ENCODE peak calls at places on chromosomes 13 and 19, in five cellular contexts. G, O, K, R and Q are unnamed samples. For H3K4me1, the result is how much of the 10 kb centered on the place peaks cover.

GRCh38 chr13:45781553-45782326 is 69.8 kb downstream of the SIAH3 start:
- ATAC-seq in O (no peak), K (no peak), R (no peak), G (no peak), Q (no peak)

GRCh38 chr13:59531571-59532091 is 632.1 kb downstream of the DIAPH3 start:
- ATAC-seq in K (peak), G (no peak), R (peak), O (no peak), Q (peak)

GRCh38 chr13:106493569-106493968 is 41.9 kb downstream of the EFNB2 start:
- ATAC-seq in K (no peak), R (no peak), O (no peak), G (no peak), Q (peak)

GRCh38 chr19:29289020-29289419 is 76.1 kb upstream of the UQCRFS1 start:
- ATAC-seq in G (no peak), R (no peak), O (no peak), K (no peak), Q (no peak)

GRCh38 chr19:50465986-50466771 is 10.1 kb upstream of the EMC10 start:
- ATAC-seq in O (peak), K (peak), G (no peak), R (peak), Q (no peak)

GRCh38 chr19:19447536-19448237 is 42.2 kb downstream of the GATAD2A start:
- ATAC-seq in G (no peak), K (no peak), O (no peak), R (no peak), Q (no peak)

GRCh38 chr13:46359731-46360130 is 27.3 kb downstream of the RUBCNL start:
- ATAC-seq in O (no peak), K (no peak), R (no peak), G (no peak), Q (no peak)

GRCh38 chr13:46295531-46296464 is 84.1 kb downstream of the LRRC63 start:
- ATAC-seq in G (no peak), O (no peak), K (no peak), R (peak), Q (peak)

GRCh38 chr13:59409211-59409610 is 754.5 kb downstream of the DIAPH3 start:
- ATAC-seq in R (no peak), K (no peak), O (no peak), G (no peak), Q (peak)

GRCh38 chr13:43720780-43721397 is 65.9 kb downstream of the ENOX1 start:
- ATAC-seq in G (no peak), K (no peak), R (no peak), O (no peak), Q (no peak)

GRCh38 chr13:41137951-41138350 is 5.3 kb upstream of the KBTBD6 start:
- ATAC-seq in G (no peak), R (no peak), K (no peak), O (peak), Q (no peak)

GRCh38 chr13:48904668-48905290 is 70.9 kb upstream of the FNDC3A start:
- ATAC-seq in G (no peak), K (no peak), R (peak), O (no peak), Q (no peak)

GRCh38 chr13:80989241-80989640 is 648.3 kb upstream of the SPRY2 start:
- ATAC-seq in R (no peak), O (no peak), K (no peak), G (no peak), Q (no peak)

GRCh38 chr19:42467437-42467760 is 24.7 kb upstream of the CXCL17 start:
- ATAC-seq in K (no peak), O (no peak), R (no peak), G (no peak), Q (no peak)

GRCh38 chr13:101433895-101434294 is 17.6 kb upstream of the NALCN start:
- ATAC-seq in O (no peak), G (no peak), K (no peak), R (no peak), Q (no peak)

GRCh38 chr19:33226550-33227241 is 1.0 kb upstream of the SLC7A10 start:
- ATAC-seq in G (peak), R (no peak), O (peak), K (peak), Q (no peak)

GRCh38 chr19:42246143-42246868 is 3.9 kb upstream of the GSK3A start:
- ATAC-seq in R (no peak), K (no peak), G (no peak), O (no peak), Q (no peak)

GRCh38 chr19:48635263-48635965 is 1.8 kb downstream of the DBP start:
- ATAC-seq in R (peak), K (peak), G (peak), O (peak), Q (peak)

GRCh38 chr19:54208784-54209057 is 8.1 kb downstream of the RPS9 start:
- ATAC-seq in R (peak), K (no peak), G (peak), O (peak), Q (no peak)

GRCh38 chr13:79562557-79562956 is 81.6 kb downstream of the NDFIP2 start:
- ATAC-seq in G (no peak), O (no peak), R (no peak), K (no peak), Q (no peak)

GRCh38 chr13:95509521-95510315 is 42.8 kb upstream of the CLDN10 start:
- ATAC-seq in G (peak), O (no peak), R (no peak), K (no peak), Q (no peak)

GRCh38 chr13:50161052-50161451 is 145.8 kb downstream of the KCNRG start:
- ATAC-seq in K (no peak), G (no peak), R (peak), O (no peak), Q (no peak)

GRCh38 chr13:95191821-95192220 is 109.4 kb downstream of the ABCC4 start:
- ATAC-seq in O (peak), R (peak), K (peak), G (peak), Q (peak)

GRCh38 chr19:17393914-17394313 is at the start of gene CCDC194:
- ATAC-seq in O (no peak), G (no peak), R (no peak), K (no peak), Q (no peak)

GRCh38 chr13:80126382-80127068 is 214.4 kb downstream of the SPRY2 start:
- ATAC-seq in O (no peak), G (no peak), K (no peak), R (no peak), Q (no peak)

GRCh38 chr13:100130930-100131511 is 42.1 kb downstream of the PCCA start:
- ATAC-seq in G (no peak), K (no peak), R (no peak), O (no peak), Q (no peak)

GRCh38 chr13:27006519-27007161 is 165.0 kb downstream of the USP12 start:
- ATAC-seq in O (peak), R (peak), K (peak), G (peak), Q (peak)

GRCh38 chr13:113928701-113929627 is 44.9 kb downstream of the C13orf46 start:
- ATAC-seq in K (peak), O (peak), G (peak), R (no peak), Q (peak)

GRCh38 chr13:94327318-94327717 is 152.2 kb downstream of the DCT start:
- ATAC-seq in K (no peak), G (no peak), O (no peak), R (no peak), Q (no peak)

DNA sequence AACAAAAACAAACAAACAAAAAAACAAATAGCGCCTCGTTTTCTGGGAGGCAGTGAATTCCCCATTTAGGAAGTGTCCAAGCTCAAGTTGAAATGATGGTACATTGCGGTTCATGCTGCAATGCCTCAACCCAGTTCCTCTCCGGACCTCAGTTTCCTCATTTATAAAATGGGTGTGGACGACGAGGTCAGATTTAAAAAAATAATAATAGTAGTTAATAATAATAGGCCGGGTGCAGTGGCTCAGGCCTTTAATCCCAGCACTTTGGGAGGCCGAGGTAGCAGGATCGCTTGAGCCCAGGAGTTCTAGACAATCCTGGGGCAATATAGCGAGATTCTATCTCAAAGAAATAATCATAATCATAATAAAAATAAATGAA is 15.5 kb upstream of the ERCC1 start:
- ATAC-seq in G (no peak), O (no peak), R (no peak), K (no peak), Q (no peak)
- H3K4me3 ChIP-seq in G (peak), O (peak), R (peak), K (peak), Q (peak)

DNA sequence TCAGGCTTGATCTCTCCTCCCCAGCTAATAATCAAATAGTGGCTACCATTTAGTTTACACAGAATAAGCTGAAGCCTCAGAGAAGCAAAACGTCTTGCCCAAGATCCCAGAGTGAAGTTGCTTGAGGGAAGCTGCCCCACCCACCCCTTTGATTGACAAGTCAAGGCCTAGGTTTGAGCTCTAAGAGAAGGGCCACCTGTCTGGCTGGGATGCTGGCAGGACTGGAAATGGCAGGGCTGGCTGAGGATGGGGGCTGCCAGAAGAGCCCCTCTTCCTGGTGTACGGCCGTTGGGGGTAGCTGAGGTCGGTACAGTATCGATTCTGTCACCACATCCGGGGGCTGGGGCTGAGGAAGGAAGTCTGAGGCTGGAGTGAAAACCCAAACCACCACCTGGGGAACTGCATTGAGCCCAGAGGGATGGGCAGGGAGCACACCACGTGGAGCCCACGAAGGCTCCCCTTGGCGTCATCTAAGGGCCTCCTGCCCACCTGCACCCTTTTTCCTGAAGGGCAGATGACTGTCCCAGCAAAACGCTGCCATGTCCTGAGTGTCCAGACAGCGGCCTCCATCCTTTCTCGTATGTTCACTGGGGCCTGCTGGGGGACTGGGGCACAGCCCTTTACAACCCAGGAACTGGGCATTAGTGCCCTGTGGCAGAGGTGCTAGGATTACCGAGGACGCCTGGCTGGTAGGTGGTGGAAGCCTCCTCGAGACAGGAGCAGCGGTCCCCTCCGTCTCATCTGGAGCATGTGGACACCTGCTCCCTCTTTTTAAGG is 1.4 kb upstream of the PRKD2 start:
- ATAC-seq in G (no peak), R (no peak), K (no peak), O (no peak), Q (no peak)
- H3K4me1 ChIP-seq in G (under half), R (half or more), K (under half), O (under half), Q (half or more)

DNA sequence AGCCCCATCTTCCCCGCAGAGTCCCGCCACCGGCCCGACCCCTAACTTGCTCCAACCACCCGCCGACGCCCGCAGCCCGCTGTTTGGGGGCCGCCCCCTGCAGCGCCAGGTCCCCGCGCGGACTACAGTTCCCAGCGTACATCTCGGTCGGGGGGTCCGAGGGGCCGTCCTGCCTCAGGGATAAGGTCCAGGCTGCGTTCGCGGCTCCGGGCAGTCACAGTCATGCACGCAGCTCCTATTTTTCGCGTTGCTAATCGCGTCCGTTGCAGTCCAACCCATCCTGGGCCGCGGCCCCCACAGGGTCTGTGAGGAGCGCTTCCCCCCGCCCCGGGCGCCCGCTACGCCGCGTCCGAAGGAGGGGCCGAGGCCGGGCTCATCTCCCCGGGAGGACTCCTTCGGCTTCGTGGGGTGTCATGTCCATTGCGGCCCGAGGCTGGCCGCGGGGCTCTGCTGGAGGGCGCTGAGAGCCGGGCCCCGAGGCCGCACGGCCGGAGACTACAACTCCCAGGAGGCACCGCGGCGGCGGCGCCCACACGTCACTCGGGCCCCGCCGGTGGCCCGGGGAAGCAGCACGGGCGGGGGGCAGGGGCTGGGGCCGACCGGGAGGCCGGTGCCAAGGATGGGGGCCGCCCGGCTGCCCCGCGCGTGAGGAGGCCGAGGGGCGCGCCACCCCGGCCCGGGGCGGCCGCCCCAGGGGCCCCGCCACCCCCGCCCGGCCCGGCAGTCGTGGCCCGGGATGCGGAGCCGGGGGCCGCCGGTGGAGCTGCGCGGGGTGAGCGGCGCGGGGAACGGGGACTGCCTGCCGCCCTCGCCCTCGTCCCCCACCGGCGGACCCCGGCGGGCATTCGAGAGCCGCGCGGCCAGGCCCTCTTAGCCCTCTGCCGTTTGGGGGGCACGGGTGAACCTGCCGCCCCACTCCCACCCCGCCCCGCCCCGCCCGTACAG is at the start of gene MAP3K10:
- ATAC-seq in R (peak), O (peak), G (peak), K (peak), Q (peak)
- TF ChIP-seq POLR2AphosphoS5 in R (no peak), O (peak), G (no peak), K (peak), Q (no peak)

DNA sequence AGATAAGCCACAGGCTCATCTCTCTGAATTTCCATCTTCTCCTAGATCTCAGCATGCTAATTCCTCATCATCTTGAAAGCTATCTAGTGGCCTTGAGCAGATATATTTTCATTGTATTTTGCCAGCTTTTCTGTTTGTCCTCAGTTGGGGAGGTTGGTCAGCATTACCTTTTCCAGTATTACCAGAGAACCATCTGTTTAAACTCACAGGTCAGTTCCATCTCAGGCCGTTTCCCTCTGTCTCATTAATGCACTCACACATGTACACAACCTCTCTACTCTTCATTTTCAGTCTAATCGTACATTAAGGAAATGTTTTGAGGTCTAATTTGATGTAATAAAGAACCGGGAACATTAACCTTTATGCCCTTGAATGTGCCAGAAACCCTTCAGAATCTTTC is 29.7 kb downstream of the USPL1 start:
- ATAC-seq in G (no peak), K (no peak), O (no peak), R (no peak), Q (no peak)
- H3K4me3 ChIP-seq in G (no peak), K (no peak), O (no peak), R (no peak), Q (no peak)

DNA sequence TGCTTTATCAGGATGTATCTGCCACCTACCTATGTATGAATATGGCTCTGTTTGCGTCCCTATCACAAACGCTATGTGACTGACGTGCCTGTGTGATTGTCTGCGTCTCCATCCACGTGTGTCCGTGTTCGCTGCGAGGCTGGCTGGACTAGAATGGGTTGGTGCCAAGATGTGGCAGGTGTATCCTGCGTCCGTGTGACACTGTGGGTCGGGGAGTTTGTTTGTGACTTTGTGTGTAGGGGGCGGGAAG is 6.7 kb upstream of the HOOK2 start:
- ATAC-seq in G (no peak), R (no peak), K (no peak), O (no peak), Q (no peak)
- H3K4me1 ChIP-seq in G (under half), R (half or more), K (half or more), O (half or more), Q (under half)

GRCh38 chr19:1943661-1944087 is 2.7 kb downstream of the CSNK1G2 start:
- ATAC-seq in K (no peak), O (no peak), G (no peak), R (no peak), Q (no peak)

GRCh38 chr19:1941146-1942077 is at the start of gene CSNK1G2:
- ATAC-seq in O (peak), K (peak), G (peak), R (peak), Q (peak)

GRCh38 chr19:1944088-1944915 is 3.3 kb downstream of the CSNK1G2 start:
- ATAC-seq in G (no peak), O (no peak), R (no peak), K (no peak), Q (no peak)

GRCh38 chr19:1942934-1943555 is 2.1 kb downstream of the CSNK1G2 start:
- ATAC-seq in O (no peak), K (peak), R (no peak), G (no peak), Q (no peak)

DNA sequence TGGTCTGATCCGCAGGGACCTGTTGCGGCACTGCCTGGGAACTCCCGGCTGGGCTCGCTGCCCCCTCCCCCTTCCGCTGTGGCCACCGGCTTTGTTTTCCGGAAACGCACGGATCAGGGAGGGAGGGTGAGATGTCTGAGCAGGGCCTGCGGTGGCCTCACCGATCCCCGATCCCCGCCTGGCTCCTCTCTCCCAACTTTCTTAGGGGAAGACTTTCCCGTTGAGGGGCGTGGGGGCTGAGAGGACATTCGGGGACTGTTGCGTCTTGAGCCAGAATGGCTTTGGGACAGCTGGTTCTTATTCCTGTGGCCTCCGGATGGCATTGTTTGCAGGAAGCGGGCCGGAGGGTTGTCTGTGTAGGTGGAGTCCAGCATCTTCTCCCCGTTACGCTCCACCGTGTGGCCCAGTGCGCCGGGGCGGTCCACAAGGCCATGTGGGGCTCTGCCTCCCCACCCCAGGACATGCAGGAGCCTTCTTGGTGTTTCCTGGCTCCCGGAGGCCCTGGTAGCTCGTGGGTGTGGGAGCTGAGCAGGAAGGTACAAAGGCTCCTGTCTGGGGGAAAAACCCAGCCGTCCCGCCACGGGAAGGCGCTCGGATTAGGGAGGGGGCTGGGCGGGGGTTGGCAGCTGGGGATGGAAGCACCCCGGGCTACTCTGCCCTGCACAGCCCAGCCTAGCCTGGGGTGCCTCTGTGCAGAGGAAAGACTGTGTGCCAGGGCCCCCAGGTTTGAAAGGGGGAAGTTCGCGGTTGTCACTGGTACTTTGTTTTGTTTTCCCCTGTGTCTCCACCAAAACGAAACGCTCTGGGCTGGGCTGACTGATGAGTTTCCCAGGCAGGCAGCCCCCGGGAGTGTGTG is 1.3 kb downstream of the CSNK1G2 start:
- ATAC-seq in R (peak), K (peak), G (peak), O (peak), Q (peak)
- TF ChIP-seq POLR2AphosphoS5 in R (no peak), K (peak), G (no peak), O (peak), Q (peak)

GRCh38 chr13:110302986-110303385 is 4.0 kb downstream of the COL4A1 start:
- ATAC-seq in G (no peak), O (no peak), K (no peak), R (no peak), Q (no peak)
- H3K4me3 ChIP-seq in G (no peak), O (no peak), K (no peak), R (no peak), Q (peak)